ENCODE peak calls at places on chromosomes 7 and 10, in six cellular contexts. Y, Z, T, F, S and W are unnamed samples.

GRCh38 chr10:9860045-9860444 is 1157.6 kb upstream of the CELF2 start:
- DNase-seq in Y (no peak), Z (no peak), T (no peak), F (no peak), S (no peak), W (no peak)

GRCh38 chr10:52335665-52336064 is 21.6 kb downstream of the DKK1 start:
- DNase-seq in Y (no peak), Z (no peak), T (no peak), F (no peak), S (no peak), W (no peak)

GRCh38 chr7:67105382-67105781 is 108.7 kb downstream of the TYW1 start:
- DNase-seq in Y (no peak), Z (no peak), T (no peak), F (no peak), S (no peak), W (no peak)

GRCh38 chr10:89367529-89367928 is 10.3 kb upstream of the IFIT1B start:
- DNase-seq in Y (no peak), Z (no peak), T (no peak), F (no peak), S (no peak), W (no peak)

GRCh38 chr10:110411047-110411410 is 86.7 kb upstream of the DUSP5 start:
- DNase-seq in Y (no peak), Z (peak; percentile 29), T (no peak), F (no peak), S (no peak), W (no peak)

GRCh38 chr10:133297504-133297903 is 11.2 kb downstream of the TUBGCP2 start:
- DNase-seq in Y (no peak), Z (no peak), T (no peak), F (no peak), S (no peak), W (no peak)

GRCh38 chr7:143407296-143408246 is 1.1 kb downstream of the EPHA1 start:
- DNase-seq in Y (no peak), Z (no peak), T (peak; percentile 25), F (no peak), S (peak; percentile 50), W (no peak)

GRCh38 chr7:140926021-140926812 is 1.5 kb upstream of the BRAF start:
- DNase-seq in Y (no peak), Z (no peak), T (no peak), F (no peak), S (no peak), W (no peak)

GRCh38 chr7:54339074-54339473 is 203.1 kb upstream of the VSTM2A start:
- DNase-seq in Y (no peak), Z (peak; percentile 27), T (no peak), F (no peak), S (no peak), W (no peak)

GRCh38 chr7:55020481-55020871 is 1.7 kb downstream of the EGFR start:
- DNase-seq in Y (peak; percentile 24), Z (peak; percentile 45), T (no peak), F (peak; percentile 87), S (no peak), W (no peak)

GRCh38 chr10:24505759-24506158 is 217.9 kb downstream of the ARHGAP21 start:
- DNase-seq in Y (no peak), Z (no peak), T (no peak), F (peak; percentile 80), S (no peak), W (no peak)

GRCh38 chr7:23530901-23531793 is 634 bp downstream of the TRA2A start:
- DNase-seq in Y (peak; percentile 70), Z (peak; percentile 42), T (peak; percentile 48), F (peak; percentile 60), S (no peak), W (peak; percentile 18)

GRCh38 chr7:95840953-95841950 is 68.9 kb downstream of the DYNC1I1 start:
- DNase-seq in Y (peak; percentile 26), Z (no peak), T (no peak), F (no peak), S (no peak), W (no peak)

GRCh38 chr7:128003179-128003578 is 28.1 kb downstream of the LRRC4 start:
- DNase-seq in Y (no peak), Z (no peak), T (no peak), F (no peak), S (no peak), W (no peak)

GRCh38 chr7:6260291-6261183 is 11.9 kb downstream of the CYTH3 start:
- DNase-seq in Y (no peak), Z (no peak), T (no peak), F (no peak), S (no peak), W (no peak)

GRCh38 chr10:110162749-110163148 is 44.7 kb upstream of the MXI1 start:
- DNase-seq in Y (peak; percentile 34), Z (no peak), T (no peak), F (no peak), S (no peak), W (no peak)

GRCh38 chr10:92575961-92576360 is 2.1 kb upstream of the IDE start:
- DNase-seq in Y (no peak), Z (no peak), T (no peak), F (no peak), S (no peak), W (no peak)

GRCh38 chr10:683448-684071 is 5.9 kb downstream of the DIP2C start:
- DNase-seq in Y (no peak), Z (no peak), T (no peak), F (no peak), S (no peak), W (no peak)

GRCh38 chr10:127157506-127158205 is 38.7 kb downstream of the INSYN2A start:
- DNase-seq in Y (no peak), Z (no peak), T (no peak), F (no peak), S (no peak), W (no peak)

GRCh38 chr7:139451638-139452037 is 31.8 kb downstream of the KLRG2 start:
- DNase-seq in Y (no peak), Z (no peak), T (no peak), F (no peak), S (no peak), W (no peak)

GRCh38 chr10:79244841-79245504 is 102.3 kb upstream of the PPIF start:
- DNase-seq in Y (no peak), Z (no peak), T (no peak), F (no peak), S (peak; percentile 27), W (no peak)

GRCh38 chr10:37679465-37679864 is 177.9 kb downstream of the ZNF248 start:
- DNase-seq in Y (no peak), Z (no peak), T (no peak), F (no peak), S (no peak), W (no peak)

GRCh38 chr10:63887026-63887589 is 365.9 kb downstream of the REEP3 start:
- DNase-seq in Y (peak; percentile 42), Z (no peak), T (no peak), F (no peak), S (no peak), W (no peak)

GRCh38 chr7:53002389-53002788 is 33.0 kb upstream of the POM121L12 start:
- DNase-seq in Y (no peak), Z (no peak), T (no peak), F (no peak), S (no peak), W (no peak)
- H3K9me3 ChIP-seq in Y (peaks cover 3% of the 10 kb centered on the region), Z (peaks cover 21% of the 10 kb centered on the region), T (no peaks in the 10 kb centered on the region), F (no peaks in the 10 kb centered on the region), S (peaks cover 11% of the 10 kb centered on the region), W (no peaks in the 10 kb centered on the region)

GRCh38 chr7:152403726-152404125 is 32.1 kb downstream of the KMT2C start:
- DNase-seq in Y (no peak), Z (no peak), T (no peak), F (no peak), S (no peak), W (no peak)
- H3K9me3 ChIP-seq in Y (no peaks in the 10 kb centered on the region), Z (peaks cover 4% of the 10 kb centered on the region), T (no peaks in the 10 kb centered on the region), F (no peaks in the 10 kb centered on the region), S (peaks cover 5% of the 10 kb centered on the region), W (no peaks in the 10 kb centered on the region)

DNA sequence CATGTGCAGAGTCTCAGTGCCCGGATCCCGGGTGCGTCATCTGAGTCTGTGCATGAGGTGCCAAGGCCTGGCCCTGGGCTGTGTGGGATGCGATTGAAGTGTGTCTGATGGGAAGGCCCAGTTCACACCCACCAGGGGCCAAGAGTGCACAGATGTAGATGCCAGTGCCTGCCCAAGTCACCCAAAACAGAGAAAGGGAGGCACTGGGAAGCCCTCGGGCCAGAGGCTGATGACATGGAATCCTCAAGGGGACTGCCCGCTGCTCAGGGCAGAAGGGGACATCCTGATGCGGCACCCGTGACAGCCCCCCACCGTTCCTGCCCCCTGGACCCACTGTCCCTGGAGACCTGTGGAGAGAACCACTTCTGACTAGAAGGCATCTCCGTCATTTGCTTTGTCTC is 72.2 kb upstream of the ZNF479 start:
- DNase-seq in Y (no peak), Z (no peak), T (no peak), F (no peak), S (no peak), W (no peak)
- H3K9me3 ChIP-seq in Y (no peaks in the 10 kb centered on the region), Z (peaks cover 54% of the 10 kb centered on the region), T (peaks cover 3% of the 10 kb centered on the region), F (no peaks in the 10 kb centered on the region), S (peaks cover 56% of the 10 kb centered on the region), W (no peaks in the 10 kb centered on the region)

GRCh38 chr7:64618785-64619456 is 47.0 kb upstream of the ZNF107 start:
- DNase-seq in Y (peak; percentile 57), Z (no peak), T (peak; percentile 14), F (peak; percentile 28), S (peak; percentile 60), W (no peak)
- H3K9me3 ChIP-seq in Y (peaks cover 16% of the 10 kb centered on the region), Z (peaks cover 15% of the 10 kb centered on the region), T (no peaks in the 10 kb centered on the region), F (no peaks in the 10 kb centered on the region), S (peaks cover 9% of the 10 kb centered on the region), W (peaks cover 3% of the 10 kb centered on the region)

GRCh38 chr7:157714166-157715070 is 377.6 kb downstream of the DNAJB6 start:
- DNase-seq in Y (no peak), Z (no peak), T (no peak), F (no peak), S (no peak), W (no peak)

GRCh38 chr7:157717211-157718174 is 380.7 kb downstream of the DNAJB6 start:
- DNase-seq in Y (no peak), Z (no peak), T (no peak), F (no peak), S (no peak), W (no peak)

GRCh38 chr7:157713591-157713990 is 376.8 kb downstream of the DNAJB6 start:
- DNase-seq in Y (no peak), Z (no peak), T (no peak), F (no peak), S (no peak), W (no peak)

GRCh38 chr7:157715071-157715937 is 378.5 kb downstream of the DNAJB6 start:
- DNase-seq in Y (no peak), Z (no peak), T (no peak), F (no peak), S (peak; percentile 30), W (no peak)

DNA sequence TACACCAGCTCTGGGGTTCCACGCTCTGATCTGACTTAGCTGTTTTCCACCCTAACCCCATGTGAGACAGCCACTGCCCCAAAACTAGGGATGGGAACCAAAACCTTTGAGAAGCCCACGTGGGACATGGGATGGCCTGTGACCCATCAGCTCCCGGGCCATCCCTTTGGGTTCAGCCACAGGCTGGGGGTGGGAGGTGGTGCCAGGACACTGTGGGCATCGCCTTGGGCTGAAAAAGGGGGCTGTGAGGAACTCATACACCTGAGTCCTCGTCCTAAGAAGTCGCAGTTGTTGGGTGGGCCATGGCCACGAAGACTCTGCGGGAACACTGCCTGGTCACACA is 379.1 kb downstream of the DNAJB6 start:
- DNase-seq in Y (no peak), Z (no peak), T (no peak), F (no peak), S (no peak), W (no peak)
- H3K9me3 ChIP-seq in Y (no peaks in the 10 kb centered on the region), Z (no peaks in the 10 kb centered on the region), T (no peaks in the 10 kb centered on the region), F (no peaks in the 10 kb centered on the region), S (no peaks in the 10 kb centered on the region), W (no peaks in the 10 kb centered on the region)